ENCODE peak calls at places on chromosomes 1 and 21, in ten cellular contexts. P is heart right ventricle, I is AG09309, F is left lung, T is stomach, E is HFF-Myc, W is esophagus muscularis mucosa, G is gastrocnemius medialis, B is PC-9, H is astrocyte of the cerebellum. M is an unnamed sample.

GRCh38 chr1:154420172-154420571 is 15.0 kb downstream of the IL6R start:
- DNase-seq in P (peak), I (no peak), F (peak), T (peak), E (peak), W (peak), G (peak), B (peak), H (peak), M (peak)

GRCh38 chr1:198672124-198672523 is 33.3 kb downstream of the PTPRC start:
- DNase-seq in P (no peak), I (peak), F (no peak), T (no peak), E (no peak), W (no peak), G (no peak), B (peak), H (no peak), M (no peak)

GRCh38 chr1:22500058-22500457 is 48.4 kb downstream of the ZBTB40 start:
- DNase-seq in P (no peak), I (no peak), F (no peak), T (no peak), E (no peak), W (no peak), G (no peak), B (no peak), H (no peak), M (no peak)

GRCh38 chr1:67571406-67571805 is 113.6 kb upstream of the GADD45A start:
- DNase-seq in P (no peak), I (no peak), F (no peak), T (no peak), E (no peak), W (no peak), G (no peak), B (no peak), H (no peak), M (no peak)

GRCh38 chr1:65065535-65066378 is 82.2 kb upstream of the AK4 start:
- DNase-seq in P (peak), I (no peak), F (peak), T (peak), E (no peak), W (no peak), G (peak), B (no peak), H (no peak), M (no peak)

GRCh38 chr21:39033878-39034589 is 149.2 kb downstream of the PSMG1 start:
- DNase-seq in P (peak), I (no peak), F (peak), T (peak), E (no peak), W (no peak), G (no peak), B (no peak), H (no peak), M (peak)

GRCh38 chr1:93977546-93977945 is 68.3 kb upstream of the GCLM start:
- DNase-seq in P (no peak), I (no peak), F (no peak), T (no peak), E (no peak), W (no peak), G (no peak), B (no peak), H (no peak), M (no peak)

GRCh38 chr1:25712299-25712970 is 87.6 kb upstream of the SELENON start:
- DNase-seq in P (no peak), I (no peak), F (no peak), T (no peak), E (no peak), W (no peak), G (no peak), B (no peak), H (no peak), M (no peak)

GRCh38 chr21:46188226-46189212 is 4.3 kb upstream of the SPATC1L start:
- DNase-seq in P (peak), I (no peak), F (no peak), T (no peak), E (no peak), W (peak), G (peak), B (peak), H (no peak), M (peak)

GRCh38 chr21:45142469-45142868 is 68.1 kb downstream of the ADARB1 start:
- DNase-seq in P (no peak), I (no peak), F (no peak), T (no peak), E (peak), W (no peak), G (peak), B (no peak), H (peak), M (no peak)

GRCh38 chr1:74502432-74502831 is 10.0 kb downstream of the LRRC53 start:
- DNase-seq in P (peak), I (no peak), F (no peak), T (no peak), E (peak), W (no peak), G (no peak), B (peak), H (peak), M (peak)

GRCh38 chr1:186948542-186948941 is 119.8 kb downstream of the PLA2G4A start:
- DNase-seq in P (peak), I (no peak), F (no peak), T (no peak), E (no peak), W (no peak), G (no peak), B (no peak), H (no peak), M (no peak)

GRCh38 chr1:17635811-17636210 is 96.3 kb downstream of the ARHGEF10L start:
- DNase-seq in P (peak), I (no peak), F (peak), T (no peak), E (no peak), W (no peak), G (peak), B (no peak), H (no peak), M (no peak)

GRCh38 chr21:45528981-45529784 is 13.1 kb downstream of the SLC19A1 start:
- DNase-seq in P (no peak), I (no peak), F (peak), T (peak), E (no peak), W (no peak), G (no peak), B (no peak), H (no peak), M (no peak)

GRCh38 chr21:15309022-15309590 is 244.3 kb upstream of the NRIP1 start:
- DNase-seq in P (no peak), I (no peak), F (no peak), T (no peak), E (no peak), W (no peak), G (no peak), B (no peak), H (peak), M (no peak)

GRCh38 chr1:18817316-18817715 is 42.1 kb downstream of the TAS1R2 start:
- DNase-seq in P (no peak), I (no peak), F (no peak), T (no peak), E (no peak), W (no peak), G (no peak), B (no peak), H (no peak), M (no peak)

GRCh38 chr21:46570119-46570518 is 34.8 kb downstream of the S100B start:
- DNase-seq in P (no peak), I (no peak), F (no peak), T (no peak), E (no peak), W (no peak), G (no peak), B (no peak), H (no peak), M (no peak)

GRCh38 chr1:228405200-228405978 is 1.2 kb downstream of the TRIM11 start:
- DNase-seq in P (no peak), I (no peak), F (peak), T (no peak), E (no peak), W (no peak), G (peak), B (no peak), H (no peak), M (no peak)

GRCh38 chr1:18748435-18748834 is 111.0 kb downstream of the TAS1R2 start:
- DNase-seq in P (no peak), I (no peak), F (no peak), T (no peak), E (no peak), W (no peak), G (no peak), B (no peak), H (no peak), M (no peak)

GRCh38 chr1:38138498-38139233 is 92.1 kb upstream of the POU3F1 start:
- DNase-seq in P (peak), I (peak), F (peak), T (peak), E (peak), W (no peak), G (peak), B (peak), H (peak), M (peak)

GRCh38 chr1:10380594-10381275 is 18.1 kb upstream of the PGD start:
- DNase-seq in P (no peak), I (peak), F (no peak), T (no peak), E (no peak), W (no peak), G (no peak), B (peak), H (peak), M (no peak)

GRCh38 chr1:206709772-206710456 is 25.2 kb downstream of the MAPKAPK2 start:
- DNase-seq in P (no peak), I (no peak), F (no peak), T (no peak), E (no peak), W (no peak), G (no peak), B (peak), H (no peak), M (no peak)

GRCh38 chr1:245585252-245585959 is 430.6 kb downstream of the KIF26B start:
- DNase-seq in P (no peak), I (peak), F (no peak), T (no peak), E (no peak), W (no peak), G (no peak), B (no peak), H (peak), M (no peak)

GRCh38 chr1:75672528-75673393 is 51.7 kb upstream of the ACADM start:
- DNase-seq in P (no peak), I (peak), F (peak), T (no peak), E (peak), W (no peak), G (no peak), B (peak), H (peak), M (no peak)

GRCh38 chr1:119724611-119725218 is 13.0 kb downstream of the PHGDH start:
- DNase-seq in P (no peak), I (no peak), F (no peak), T (no peak), E (no peak), W (no peak), G (no peak), B (no peak), H (no peak), M (no peak)

GRCh38 chr1:50275564-50275963 is 147.7 kb downstream of the DMRTA2 start:
- DNase-seq in P (no peak), I (no peak), F (no peak), T (no peak), E (no peak), W (no peak), G (no peak), B (no peak), H (no peak), M (no peak)

GRCh38 chr1:18836654-18837053 is 22.8 kb downstream of the TAS1R2 start:
- DNase-seq in P (no peak), I (no peak), F (no peak), T (no peak), E (no peak), W (no peak), G (no peak), B (no peak), H (no peak), M (no peak)

GRCh38 chr21:46334351-46335140 is 10.6 kb downstream of the PCNT start:
- DNase-seq in P (no peak), I (no peak), F (no peak), T (no peak), E (no peak), W (no peak), G (no peak), B (no peak), H (no peak), M (no peak)

DNA sequence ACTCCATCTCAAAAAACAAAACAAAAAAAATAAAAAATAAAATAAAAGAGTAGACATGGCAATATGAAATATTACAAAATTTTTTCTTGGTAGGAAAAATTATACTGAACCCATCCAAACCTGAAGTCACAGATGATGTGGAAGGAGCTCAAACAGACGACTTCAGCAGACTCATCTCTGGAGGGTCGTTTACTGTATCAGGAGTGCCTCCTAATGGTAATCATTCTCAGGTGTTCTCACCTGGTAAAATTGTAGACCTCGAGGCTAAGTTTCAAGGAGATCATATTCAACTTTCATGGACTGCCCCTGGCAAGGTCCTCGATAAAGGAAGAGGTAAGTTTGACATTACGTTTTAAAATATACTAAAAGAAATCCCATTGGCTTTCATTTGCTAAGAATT is 54.3 kb upstream of the SH3GLB1 start:
- DNase-seq in P (no peak), I (no peak), F (no peak), T (no peak), E (no peak), W (no peak), G (no peak), B (no peak), H (no peak), M (no peak)
- TF ChIP-seq CTCF in P (no peak), I (no peak), F (no peak), T (no peak), E (no peak), W (no peak), G (no peak), B (no peak), H (no peak), M (peak)

GRCh38 chr1:224432672-224433040 is 1.9 kb downstream of the WDR26 start:
- DNase-seq in P (no peak), I (no peak), F (no peak), T (no peak), E (no peak), W (no peak), G (no peak), B (no peak), H (no peak), M (no peak)

GRCh38 chr1:224432141-224432540 is 2.5 kb downstream of the WDR26 start:
- DNase-seq in P (no peak), I (no peak), F (no peak), T (no peak), E (no peak), W (no peak), G (no peak), B (no peak), H (no peak), M (no peak)

GRCh38 chr1:224433041-224433670 is 1.4 kb downstream of the WDR26 start:
- DNase-seq in P (no peak), I (no peak), F (peak), T (no peak), E (no peak), W (no peak), G (peak), B (no peak), H (no peak), M (no peak)

GRCh38 chr1:224430511-224431113 is 4.0 kb downstream of the WDR26 start:
- DNase-seq in P (peak), I (no peak), F (no peak), T (no peak), E (no peak), W (no peak), G (no peak), B (peak), H (peak), M (no peak)

DNA sequence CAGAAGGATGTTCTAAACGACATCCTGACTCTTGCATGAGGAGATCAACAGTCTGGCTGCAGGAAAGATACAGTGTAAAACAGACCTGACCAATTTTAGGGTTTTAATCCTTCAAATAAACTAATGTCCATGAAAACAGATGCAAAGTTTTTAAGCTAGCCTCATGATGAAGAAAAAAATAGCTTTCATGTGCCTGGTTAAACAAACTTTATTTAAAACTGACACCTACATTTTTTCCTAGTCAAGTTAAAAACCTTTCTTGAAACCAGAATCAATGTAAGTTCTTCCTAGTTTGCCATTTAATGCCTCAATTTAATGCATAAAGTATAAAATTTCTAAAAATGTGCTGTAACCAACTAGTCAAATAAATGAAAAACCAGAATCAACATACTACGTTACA is 2.9 kb downstream of the WDR26 start:
- DNase-seq in P (no peak), I (no peak), F (no peak), T (no peak), E (no peak), W (no peak), G (no peak), B (no peak), H (no peak), M (no peak)
- H3K4me3 ChIP-seq in P (peak), I (peak), F (peak), T (peak), E (peak), W (peak), G (peak), B (peak), H (peak), M (peak)

DNA sequence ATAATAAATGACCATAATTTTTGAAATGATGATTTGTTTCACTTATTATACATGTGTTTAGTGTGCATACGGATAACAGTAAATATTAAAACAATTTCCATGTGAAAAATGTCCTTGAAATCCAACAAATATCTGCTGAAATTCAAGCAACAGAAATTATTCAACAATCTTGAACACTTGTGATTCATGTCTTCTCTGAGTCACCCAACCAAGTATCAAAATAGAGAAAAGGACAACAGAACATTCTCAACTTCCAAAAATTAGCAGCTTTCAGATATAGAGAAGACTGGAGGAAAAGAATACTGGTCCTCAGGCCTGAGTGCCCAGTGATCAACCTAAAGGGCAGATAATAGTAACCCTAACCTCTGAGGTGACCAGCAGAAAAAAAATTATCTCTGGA is 90.8 kb downstream of the VAV3 start:
- DNase-seq in P (no peak), I (no peak), F (no peak), T (no peak), E (no peak), W (no peak), G (no peak), B (peak), H (no peak), M (no peak)
- TF ChIP-seq CTCF in P (no peak), I (no peak), F (no peak), T (no peak), E (no peak), W (no peak), G (no peak), B (no peak), H (no peak), M (no peak)

GRCh38 chr1:13890766-13891165 is 190.8 kb downstream of the PRDM2 start:
- DNase-seq in P (no peak), I (no peak), F (no peak), T (no peak), E (no peak), W (no peak), G (no peak), B (no peak), H (no peak), M (no peak)

GRCh38 chr1:13893456-13893855 is 193.5 kb downstream of the PRDM2 start:
- DNase-seq in P (no peak), I (no peak), F (no peak), T (no peak), E (no peak), W (no peak), G (no peak), B (no peak), H (no peak), M (no peak)

GRCh38 chr1:13889495-13889894 is 189.5 kb downstream of the PRDM2 start:
- DNase-seq in P (no peak), I (no peak), F (no peak), T (no peak), E (no peak), W (no peak), G (no peak), B (no peak), H (no peak), M (no peak)

GRCh38 chr1:13892141-13892670 is 192.2 kb downstream of the PRDM2 start:
- DNase-seq in P (no peak), I (no peak), F (no peak), T (no peak), E (no peak), W (no peak), G (no peak), B (no peak), H (no peak), M (no peak)

DNA sequence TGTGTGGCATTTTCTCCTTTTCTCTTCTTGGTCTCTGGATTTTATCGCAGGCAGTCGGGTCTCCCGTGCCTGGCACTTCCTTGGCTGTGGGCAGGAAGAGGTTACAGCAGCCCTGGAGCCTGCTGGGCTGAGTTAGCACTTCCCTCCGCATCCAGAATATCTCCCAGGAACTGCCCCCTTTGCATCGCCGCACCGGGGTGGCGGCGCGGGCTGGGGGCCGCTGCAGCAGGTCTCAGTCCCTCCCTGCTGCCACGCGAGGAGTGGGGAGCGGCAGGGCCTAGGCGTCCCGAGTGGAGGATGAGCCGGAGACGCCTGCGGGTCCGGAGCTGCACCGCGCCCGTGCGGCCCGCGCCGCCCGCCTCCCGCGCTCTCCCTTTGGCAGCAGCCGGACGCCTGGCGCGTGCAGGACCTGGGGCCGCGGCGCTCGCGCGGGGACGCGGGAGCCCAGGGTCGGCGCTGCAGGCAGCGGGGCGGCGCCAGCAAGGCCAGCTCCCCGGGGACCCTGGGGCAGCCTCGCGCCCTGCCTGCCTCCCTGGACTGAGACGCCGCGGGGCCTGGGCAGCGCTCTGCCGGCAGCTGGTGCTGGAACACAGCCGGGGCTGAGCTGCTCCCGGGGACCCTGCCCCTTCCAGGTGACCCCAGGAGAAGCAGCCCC is 192.8 kb downstream of the PRDM2 start:
- DNase-seq in P (no peak), I (no peak), F (no peak), T (no peak), E (no peak), W (no peak), G (no peak), B (no peak), H (no peak), M (no peak)
- H3K4me3 ChIP-seq in P (peak), I (no peak), F (peak), T (peak), E (no peak), W (peak), G (peak), B (no peak), H (peak), M (peak)

GRCh38 chr1:156337888-156338179 is 258 bp downstream of the CCT3 start:
- DNase-seq in P (no peak), I (no peak), F (no peak), T (no peak), E (no peak), W (no peak), G (no peak), B (no peak), H (no peak), M (no peak)

GRCh38 chr1:156338180-156338973 is at the start of the genes CCT3 and TSACC:
- DNase-seq in P (peak), I (peak), F (peak), T (peak), E (peak), W (peak), G (peak), B (peak), H (peak), M (peak)

GRCh38 chr1:156337052-156337887 is 822 bp downstream of the CCT3 start:
- DNase-seq in P (no peak), I (no peak), F (no peak), T (no peak), E (no peak), W (no peak), G (no peak), B (no peak), H (no peak), M (no peak)

DNA sequence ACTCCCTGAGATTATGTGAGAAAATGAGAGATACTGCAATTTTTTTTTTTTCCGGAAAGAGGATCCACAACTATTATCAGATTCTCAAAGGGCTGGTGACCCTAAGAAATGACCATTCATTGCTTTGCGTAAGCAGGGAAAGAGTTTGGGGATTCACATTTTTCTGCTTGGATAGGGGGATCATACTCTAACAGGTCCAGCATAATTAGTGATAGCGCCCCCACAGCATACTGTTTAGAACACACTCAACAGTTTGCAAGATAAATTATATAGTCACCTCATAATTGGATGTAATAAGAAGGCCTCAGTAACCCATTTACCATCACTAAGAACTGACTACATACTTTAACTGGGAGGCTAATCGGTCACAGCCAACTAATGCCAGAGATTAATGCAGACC is 1.9 kb downstream of the CCT3 start:
- DNase-seq in P (no peak), I (no peak), F (no peak), T (no peak), E (no peak), W (no peak), G (no peak), B (no peak), H (no peak), M (no peak)
- TF ChIP-seq CTCF in P (no peak), I (no peak), F (no peak), T (no peak), E (peak), W (no peak), G (no peak), B (peak), H (peak), M (no peak)